ENCODE peak calls at places on chromosomes 13 and 19, in eight cellular contexts. R is A549, G is mammary epithelial cell, Z is heart left ventricle, E is astrocyte, F is GM13976, O is breast epithelium, L is psoas muscle. J is an unnamed sample.

GRCh38 chr13:66312312-66313087 is 917.6 kb downstream of the PCDH9 start:
- DNase-seq in R (peak), L (no peak), E (peak), Z (no peak), O (no peak), G (no peak), F (no peak), J (peak)

GRCh38 chr13:97468331-97468730 is 34.4 kb downstream of the RAP2A start:
- DNase-seq in O (no peak), R (no peak), Z (no peak), G (no peak), E (no peak), F (no peak), L (no peak), J (no peak)

GRCh38 chr13:94233831-94234230 is 245.7 kb downstream of the DCT start:
- DNase-seq in L (no peak), R (no peak), O (no peak), F (no peak), Z (no peak), G (no peak), E (no peak), J (no peak)

GRCh38 chr13:48142437-48142836 is 47.5 kb upstream of the MED4 start:
- DNase-seq in Z (no peak), L (no peak), R (no peak), O (no peak), E (no peak), G (no peak), F (peak), J (no peak)

GRCh38 chr19:45243144-45243732 is 2.0 kb downstream of the EXOC3L2 start:
- DNase-seq in E (no peak), O (no peak), F (no peak), R (no peak), Z (no peak), L (no peak), G (no peak), J (no peak)

GRCh38 chr19:33535176-33535575 is 13.6 kb upstream of the PEPD start:
- DNase-seq in R (no peak), F (no peak), O (no peak), Z (no peak), G (peak), L (no peak), E (peak), J (no peak)

GRCh38 chr19:15631817-15632216 is 8.9 kb upstream of the CYP4F3 start:
- DNase-seq in L (no peak), Z (no peak), R (no peak), E (no peak), F (peak), O (no peak), G (no peak), J (no peak)

GRCh38 chr13:48975101-48975925 is at the start of gene FNDC3A:
- DNase-seq in E (peak), O (peak), R (peak), G (peak), F (no peak), Z (peak), L (peak), J (peak)

GRCh38 chr13:91185294-91185863 is 162.1 kb upstream of the MIR17HG start:
- DNase-seq in E (peak), G (peak), O (no peak), F (no peak), L (no peak), Z (no peak), R (peak), J (no peak)

GRCh38 chr19:35120492-35120891 is 4.9 kb downstream of the FXYD3 start:
- DNase-seq in F (no peak), G (peak), R (peak), Z (no peak), E (peak), L (no peak), O (no peak), J (peak)

GRCh38 chr19:55705972-55706371 is 30.9 kb downstream of the EPN1 start:
- DNase-seq in F (no peak), E (no peak), Z (no peak), L (no peak), R (no peak), G (no peak), O (no peak), J (no peak)

GRCh38 chr19:16801599-16801998 is 27.6 kb upstream of the SIN3B start:
- DNase-seq in G (peak), E (peak), Z (no peak), R (peak), L (no peak), O (no peak), F (no peak), J (peak)

GRCh38 chr19:40704491-40705361 is 12.0 kb downstream of the COQ8B start:
- DNase-seq in E (no peak), O (no peak), R (no peak), L (no peak), G (no peak), F (no peak), Z (no peak), J (no peak)

GRCh38 chr19:40700083-40700482 is 9.6 kb upstream of the NUMBL start:
- DNase-seq in E (no peak), G (no peak), R (no peak), F (no peak), O (no peak), L (no peak), Z (no peak), J (no peak)

GRCh38 chr19:40701758-40702157 is 11.3 kb upstream of the NUMBL start:
- DNase-seq in F (no peak), L (no peak), G (no peak), R (no peak), O (no peak), E (no peak), Z (no peak), J (no peak)

GRCh38 chr19:40703029-40703755 is 12.7 kb upstream of the NUMBL start:
- DNase-seq in R (no peak), E (no peak), O (no peak), L (no peak), G (no peak), Z (no peak), F (no peak), J (no peak)

GRCh38 chr19:40702337-40703012 is 12.0 kb upstream of the NUMBL start:
- DNase-seq in G (no peak), E (no peak), Z (no peak), R (peak), F (no peak), L (no peak), O (no peak), J (no peak)
- TF ChIP-seq CTCF in G (peak), E (peak), Z (peak), R (peak), F (no peak), L (no peak), O (no peak), J (peak)

DNA sequence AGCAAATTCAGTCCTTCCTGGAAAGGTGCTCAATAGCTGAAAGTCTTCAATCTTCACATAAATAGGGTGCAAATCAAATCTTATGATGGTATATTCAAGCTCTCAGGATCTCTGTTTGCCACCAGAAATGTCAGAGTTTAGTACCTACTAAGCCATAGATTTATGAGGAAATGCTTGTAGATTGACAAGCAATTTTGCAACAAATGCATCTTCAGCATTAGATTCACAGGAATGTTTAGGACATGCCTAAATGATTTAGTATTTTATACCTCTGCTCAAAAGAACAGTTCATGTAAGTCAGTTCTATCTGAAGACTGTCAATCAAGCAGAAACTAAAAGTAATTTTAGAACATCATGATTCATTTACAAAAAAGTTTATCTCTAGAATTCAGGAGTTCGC is 65.8 kb downstream of the DACH1 start:
- DNase-seq in L (no peak), O (no peak), R (no peak), F (no peak), G (no peak), Z (no peak), E (no peak), J (no peak)
- TF ChIP-seq CTCF in L (no peak), O (no peak), R (no peak), F (no peak), G (no peak), Z (no peak), E (no peak), J (no peak)

GRCh38 chr13:104593251-104593576 is 1527.0 kb upstream of the SLC10A2 start:
- DNase-seq in R (no peak), F (no peak), O (no peak), G (no peak), Z (no peak), L (no peak), E (no peak), J (no peak)

GRCh38 chr13:104592127-104592526 is 1525.9 kb upstream of the SLC10A2 start:
- DNase-seq in L (no peak), F (no peak), R (no peak), O (no peak), G (peak), E (peak), Z (no peak), J (no peak)

GRCh38 chr13:104594801-104595200 is 1528.6 kb upstream of the SLC10A2 start:
- DNase-seq in F (no peak), R (no peak), E (peak), Z (no peak), G (no peak), O (no peak), L (no peak), J (no peak)

GRCh38 chr13:104592545-104593250 is 1526.5 kb upstream of the SLC10A2 start:
- DNase-seq in L (no peak), G (no peak), E (peak), Z (no peak), O (no peak), F (no peak), R (no peak), J (no peak)

DNA sequence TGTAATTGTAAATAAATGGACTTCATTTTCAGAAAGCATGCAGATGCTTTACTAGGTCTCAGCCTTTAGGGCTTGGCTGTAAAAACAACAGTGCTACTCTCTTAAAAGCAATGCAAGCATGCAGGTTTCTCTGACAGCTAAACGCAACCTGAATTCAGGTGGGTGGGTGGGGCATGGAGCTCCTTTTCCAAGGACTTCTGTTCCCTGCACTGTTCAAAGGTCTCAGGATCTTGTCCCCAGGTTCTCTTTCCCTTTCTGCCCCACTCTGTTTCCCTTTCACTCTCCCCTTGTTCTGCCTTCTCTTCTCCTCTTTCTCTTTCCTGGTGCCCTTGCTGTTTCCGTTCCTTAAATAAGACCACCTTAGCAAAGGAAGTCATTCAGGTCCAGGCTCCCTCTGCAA is 1527.5 kb upstream of the SLC10A2 start:
- DNase-seq in F (no peak), Z (no peak), L (no peak), O (no peak), R (no peak), G (no peak), E (no peak), J (no peak)
- TF ChIP-seq CTCF in F (no peak), Z (no peak), L (no peak), O (no peak), R (no peak), G (no peak), E (no peak), J (no peak)

DNA sequence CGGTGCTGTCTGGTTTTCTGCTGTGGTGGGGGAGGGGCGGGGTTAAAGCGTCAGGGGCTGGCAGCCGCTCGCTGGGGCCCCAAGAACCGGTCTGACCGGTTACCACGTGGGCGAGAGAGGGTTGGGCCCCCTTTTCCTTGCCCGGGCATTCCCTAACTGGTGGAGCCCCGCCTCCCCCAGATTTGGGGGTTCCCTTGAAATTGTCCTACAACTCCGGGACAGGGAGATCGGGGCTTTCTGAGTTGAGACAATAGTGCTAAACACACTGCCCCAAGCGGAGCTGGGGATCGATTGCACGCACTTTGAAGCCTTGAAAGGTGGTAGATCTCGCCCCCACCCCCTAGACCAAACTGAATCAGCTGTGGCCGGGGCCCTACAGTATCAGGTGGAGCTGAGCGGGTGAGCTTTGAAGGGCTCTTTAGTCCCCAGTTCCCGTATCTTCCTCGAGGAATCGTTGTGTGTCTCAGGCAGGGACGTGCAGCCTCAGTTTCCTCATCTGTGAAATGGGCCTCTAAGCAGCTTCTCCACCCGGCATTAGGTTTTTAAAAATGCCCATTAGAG is 4.8 kb downstream of the IER2 start:
- DNase-seq in Z (peak), G (peak), O (peak), R (no peak), E (peak), L (peak), F (peak), J (peak)
- TF ChIP-seq CTCF in Z (no peak), G (peak), O (no peak), R (peak), E (peak), L (no peak), F (peak), J (peak)

GRCh38 chr13:75906315-75906714 is 270.2 kb downstream of the LMO7 start:
- DNase-seq in G (no peak), Z (no peak), R (no peak), O (no peak), E (no peak), L (no peak), F (no peak), J (no peak)
- TF ChIP-seq CTCF in G (no peak), Z (no peak), R (no peak), O (no peak), E (no peak), L (no peak), F (no peak), J (no peak)

GRCh38 chr19:4547303-4548237 is 7.7 kb upstream of the LRG1 start:
- DNase-seq in R (peak), Z (no peak), G (no peak), L (no peak), O (no peak), F (no peak), E (no peak), J (no peak)
- TF ChIP-seq CTCF in R (peak), Z (peak), G (peak), L (peak), O (no peak), F (peak), E (peak), J (peak)

DNA sequence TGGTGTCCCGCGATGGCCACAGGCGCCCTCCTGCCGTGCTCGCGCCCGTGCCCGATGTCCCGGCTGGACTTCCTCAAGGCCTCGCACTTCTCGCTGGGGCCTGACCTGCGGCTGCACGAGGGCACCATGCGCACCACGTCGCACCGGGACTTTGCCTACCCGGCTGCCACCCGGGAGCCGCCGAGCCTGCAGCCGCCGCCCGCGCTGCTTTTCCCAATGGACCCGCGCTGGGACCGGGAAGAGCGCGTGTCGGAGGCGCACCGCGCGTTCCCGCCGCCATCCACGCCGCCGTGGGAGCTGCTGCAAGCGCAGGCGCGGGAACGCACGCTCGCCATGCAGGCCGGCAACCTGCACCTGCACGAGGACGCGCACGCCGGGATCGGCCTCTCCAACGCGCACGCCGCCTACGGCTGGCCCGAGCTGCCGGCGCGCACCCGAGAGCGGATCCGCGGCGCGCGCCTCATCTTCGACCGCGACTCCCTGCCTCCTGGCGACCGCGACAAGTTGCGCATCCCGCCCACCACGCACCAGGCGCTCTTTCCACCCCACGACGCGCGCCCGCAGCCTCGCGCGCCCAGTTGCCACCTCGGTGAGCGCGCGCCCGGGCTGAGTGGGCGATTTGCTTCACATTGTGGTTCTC is 12.1 kb upstream of the PEX11G start:
- DNase-seq in L (peak), F (peak), E (peak), R (peak), G (peak), O (no peak), Z (no peak), J (no peak)
- TF ChIP-seq CTCF in L (no peak), F (no peak), E (no peak), R (no peak), G (no peak), O (no peak), Z (no peak), J (no peak)

GRCh38 chr19:54100560-54100959 is at the start of gene OSCAR:
- DNase-seq in Z (no peak), R (no peak), L (no peak), O (no peak), E (no peak), G (no peak), F (no peak), J (no peak)

GRCh38 chr19:54102421-54103169 is at the start of gene NDUFA3:
- DNase-seq in F (peak), O (peak), G (peak), E (peak), Z (peak), L (peak), R (peak), J (peak)

GRCh38 chr19:54095136-54095858 is 5.3 kb downstream of the OSCAR start:
- DNase-seq in O (no peak), L (no peak), Z (no peak), G (no peak), R (no peak), E (no peak), F (no peak), J (no peak)

GRCh38 chr19:54094601-54095000 is 6.0 kb downstream of the OSCAR start:
- DNase-seq in R (no peak), L (no peak), E (no peak), O (no peak), F (no peak), G (no peak), Z (no peak), J (no peak)

GRCh38 chr19:54096642-54097106 is 3.9 kb downstream of the OSCAR start:
- DNase-seq in E (peak), Z (no peak), R (peak), G (peak), O (no peak), L (no peak), F (no peak), J (peak)
- TF ChIP-seq CTCF in E (peak), Z (no peak), R (no peak), G (peak), O (no peak), L (no peak), F (peak), J (peak)

DNA sequence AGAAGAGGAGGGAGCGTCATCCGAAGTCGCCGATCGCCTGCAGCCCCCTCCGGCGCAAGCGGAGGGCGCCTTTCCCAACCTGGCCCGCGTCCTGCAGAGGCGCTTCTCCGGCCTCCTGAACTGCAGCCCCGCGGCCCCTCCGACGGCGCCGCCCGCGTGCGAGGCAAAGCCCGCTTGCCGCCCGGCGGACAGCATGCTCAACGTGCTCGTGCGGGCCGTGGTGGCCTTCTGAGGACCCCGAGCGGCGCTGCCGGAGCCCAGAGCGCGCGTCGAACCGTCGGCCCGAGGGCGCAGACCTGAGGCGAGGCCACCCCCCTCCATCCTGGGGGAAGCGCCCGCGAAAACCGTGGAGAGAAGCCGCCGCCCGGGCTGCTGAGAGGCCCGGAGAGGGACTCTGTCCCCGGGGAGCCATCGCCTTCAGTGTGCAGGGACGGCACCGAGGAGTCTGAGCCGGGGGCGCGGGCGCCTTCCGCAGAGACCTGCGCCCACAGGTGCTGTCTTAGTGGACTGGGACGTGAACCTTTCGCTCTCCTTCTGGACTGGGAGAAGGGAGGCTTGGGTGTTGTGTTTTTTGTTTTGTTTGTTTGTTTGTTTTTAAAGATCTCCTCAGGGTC is 3.5 kb downstream of the IER2 start:
- DNase-seq in E (peak), R (no peak), G (no peak), Z (no peak), O (peak), F (no peak), L (peak), J (no peak)
- TF ChIP-seq CTCF in E (no peak), R (no peak), G (peak), Z (no peak), O (no peak), F (peak), L (no peak), J (peak)

GRCh38 chr19:2269244-2270156 is 12.5 kb downstream of the PEAK3 start:
- DNase-seq in O (peak), F (peak), G (peak), R (peak), E (peak), L (peak), Z (peak), J (peak)
- TF ChIP-seq CTCF in O (peak), F (no peak), G (no peak), R (no peak), E (no peak), L (no peak), Z (no peak), J (no peak)